ENCODE peak calls at places on chromosome 5, in nine cellular contexts. H, I, X, A, N, V, S, F and G are unnamed samples.

GRCh38 chr5:103526164-103526915 is 36.2 kb downstream of the NUDT12 start:
- DNase-seq in A (no peak), N (no peak), I (no peak), S (no peak), F (no peak), V (no peak), X (no peak), H (no peak), G (peak; percentile 25)

GRCh38 chr5:2302169-2302568 is 419.4 kb upstream of the IRX4 start:
- DNase-seq in F (no peak), H (no peak), N (no peak), V (no peak), I (peak; percentile 21), X (no peak), S (no peak), A (no peak), G (no peak)

GRCh38 chr5:118611332-118611945 is 376.9 kb downstream of the DTWD2 start:
- DNase-seq in H (peak; percentile 25), A (no peak), N (peak; percentile 22), V (peak; percentile 18), X (peak; percentile 17), S (peak; percentile 6), F (peak; percentile 64), I (peak; percentile 48), G (peak; percentile 36)

GRCh38 chr5:151270599-151270998 is 17.6 kb downstream of the GM2A start:
- DNase-seq in S (no peak), X (peak; percentile 85), A (no peak), F (no peak), V (no peak), N (no peak), H (peak; percentile 68), I (no peak), G (peak; percentile 95)

GRCh38 chr5:14268738-14269137 is 125.6 kb downstream of the TRIO start:
- DNase-seq in S (no peak), X (peak; percentile 50), H (no peak), F (no peak), N (no peak), V (no peak), I (no peak), A (no peak), G (no peak)

GRCh38 chr5:172881691-172882370 is 47.8 kb downstream of the ERGIC1 start:
- DNase-seq in F (no peak), H (no peak), I (no peak), N (no peak), S (no peak), V (no peak), X (peak; percentile 86), A (peak; percentile 69), G (peak; percentile 56)

GRCh38 chr5:171789353-171789752 is 3.7 kb downstream of the SMIM23 start:
- DNase-seq in F (no peak), X (no peak), H (no peak), V (no peak), N (no peak), A (no peak), I (no peak), S (no peak), G (no peak)

GRCh38 chr5:143398451-143399237 is 4.8 kb downstream of the NR3C1 start:
- DNase-seq in X (peak; percentile 12), V (peak; percentile 23), N (no peak), I (no peak), F (no peak), S (no peak), A (no peak), H (peak; percentile 30), G (no peak)

GRCh38 chr5:103218164-103218563 is 40.4 kb upstream of the MACIR start:
- DNase-seq in S (no peak), I (no peak), N (no peak), F (no peak), A (no peak), V (no peak), X (peak; percentile 87), H (no peak), G (peak; percentile 46)

GRCh38 chr5:138438724-138439536 is at the start of gene REEP2:
- DNase-seq in S (peak; percentile 73), H (peak; percentile 43), F (peak; percentile 82), N (peak; percentile 94), X (peak; percentile 47), A (peak; percentile 36), I (peak; percentile 78), V (peak; percentile 65), G (peak; percentile 25)

GRCh38 chr5:40879163-40879942 is 29.9 kb upstream of the C7 start:
- DNase-seq in F (peak; percentile 46), A (peak; percentile 6), X (peak; percentile 45), V (peak; percentile 37), S (no peak), I (no peak), N (peak; percentile 41), H (peak; percentile 13), G (no peak)

GRCh38 chr5:163305655-163306054 is 131.7 kb upstream of the CCNG1 start:
- DNase-seq in I (no peak), A (no peak), V (no peak), N (no peak), S (no peak), H (no peak), X (no peak), F (no peak), G (no peak)

GRCh38 chr5:138533973-138534941 is 8.8 kb downstream of the ETF1 start:
- DNase-seq in F (no peak), I (no peak), S (no peak), X (no peak), H (no peak), A (no peak), V (no peak), N (no peak), G (no peak)

GRCh38 chr5:171475551-171476035 is 56.1 kb downstream of the FGF18 start:
- DNase-seq in N (no peak), V (no peak), I (no peak), S (no peak), A (no peak), F (no peak), X (no peak), H (peak; percentile 8), G (peak; percentile 63)

GRCh38 chr5:147751156-147751830 is 31.2 kb downstream of the JAKMIP2 start:
- DNase-seq in I (no peak), V (no peak), S (no peak), H (no peak), N (no peak), A (no peak), X (no peak), F (no peak), G (no peak)

GRCh38 chr5:169546346-169546745 is 37.2 kb upstream of the SPDL1 start:
- DNase-seq in I (no peak), V (no peak), A (no peak), S (no peak), F (no peak), N (no peak), H (no peak), X (no peak), G (no peak)

GRCh38 chr5:169548315-169548714 is 35.3 kb upstream of the SPDL1 start:
- DNase-seq in I (no peak), F (peak; percentile 55), S (no peak), X (peak; percentile 24), V (no peak), H (peak; percentile 38), N (peak; percentile 35), A (no peak), G (no peak)

GRCh38 chr5:169544264-169544950 is 39.2 kb upstream of the SPDL1 start:
- DNase-seq in X (no peak), H (no peak), N (no peak), S (no peak), A (no peak), F (no peak), V (no peak), I (no peak), G (no peak)

GRCh38 chr5:169547508-169547907 is 36.1 kb upstream of the SPDL1 start:
- DNase-seq in X (peak; percentile 7), V (no peak), I (no peak), F (no peak), N (no peak), H (no peak), A (no peak), S (no peak), G (peak; percentile 2)

GRCh38 chr5:169545762-169546161 is 37.8 kb upstream of the SPDL1 start:
- DNase-seq in A (no peak), N (no peak), V (no peak), H (peak; percentile 76), I (no peak), F (no peak), S (no peak), X (peak; percentile 4), G (no peak)
- H2AFZ ChIP-seq in A (no peak overlapping the region), N (no peak overlapping the region), V (no peak overlapping the region), H (no peak overlapping the region), I (no peak overlapping the region), F (no peak overlapping the region), S (no peak overlapping the region), X (no peak overlapping the region), G (no peak overlapping the region)

GRCh38 chr5:90528704-90529233 is 615 bp downstream of the LYSMD3 start:
- DNase-seq in V (peak; percentile 38), N (peak; percentile 10), X (peak; percentile 29), I (no peak), A (no peak), S (peak; percentile 7), F (peak; percentile 17), H (peak; percentile 21), G (peak; percentile 11)
- H2AFZ ChIP-seq in V (peak overlapping the region; percentile 62), N (peak overlapping the region; percentile 86), X (peak overlapping the region; percentile 99), I (no peak overlapping the region), A (peak overlapping the region; percentile 94), S (peak overlapping the region; percentile 95), F (peak overlapping the region; percentile 93), H (peak overlapping the region; percentile 100), G (peak overlapping the region; percentile 82)

DNA sequence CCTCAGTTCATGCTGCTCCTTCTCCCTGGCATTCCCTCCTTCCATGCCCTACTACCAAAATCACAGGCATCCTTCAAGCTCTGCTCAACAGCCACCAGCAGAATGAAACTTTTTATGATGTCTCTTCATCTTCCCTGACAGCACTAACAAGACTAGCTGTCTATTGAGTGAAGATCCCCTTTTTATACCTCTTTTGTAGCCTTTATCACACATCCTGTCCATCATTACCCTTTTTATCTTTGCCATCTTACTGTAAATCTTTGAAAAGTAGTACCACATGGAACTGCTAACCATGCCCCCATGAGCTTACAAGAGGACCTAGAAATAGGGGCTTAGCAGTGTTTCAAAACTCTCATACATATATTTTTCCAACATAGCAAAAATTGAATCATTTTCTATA is 10.8 kb upstream of the ADRB2 start:
- DNase-seq in S (no peak), N (peak; percentile 22), X (no peak), A (no peak), H (no peak), F (no peak), I (no peak), V (no peak), G (no peak)
- H2AFZ ChIP-seq in S (no peak overlapping the region), N (no peak overlapping the region), X (no peak overlapping the region), A (no peak overlapping the region), H (no peak overlapping the region), F (no peak overlapping the region), I (no peak overlapping the region), V (no peak overlapping the region), G (no peak overlapping the region)

GRCh38 chr5:20678386-20678785 is 690.4 kb upstream of the CDH18 start:
- DNase-seq in A (no peak), F (no peak), S (no peak), H (no peak), V (peak; percentile 60), N (no peak), X (no peak), I (no peak), G (no peak)

GRCh38 chr5:20678814-20679298 is 690.9 kb upstream of the CDH18 start:
- DNase-seq in I (no peak), N (no peak), A (peak; percentile 23), S (no peak), V (no peak), F (no peak), H (peak; percentile 99), X (peak; percentile 86), G (peak; percentile 61)

GRCh38 chr5:20683241-20683940 is 695.4 kb upstream of the CDH18 start:
- DNase-seq in H (peak; percentile 12), F (no peak), N (no peak), S (no peak), X (no peak), V (no peak), I (no peak), A (no peak), G (peak; percentile 55)

GRCh38 chr5:20680718-20681302 is 692.8 kb upstream of the CDH18 start:
- DNase-seq in A (no peak), F (peak; percentile 35), X (no peak), S (no peak), V (peak; percentile 38), I (peak; percentile 31), H (no peak), N (no peak), G (no peak)
- H2AFZ ChIP-seq in A (peak overlapping the region; percentile 23), F (peak overlapping the region; percentile 48), X (no peak overlapping the region), S (no peak overlapping the region), V (no peak overlapping the region), I (no peak overlapping the region), H (peak overlapping the region; percentile 57), N (no peak overlapping the region), G (no peak overlapping the region)